ENCODE peak calls at places on chromosomes 16 and 17, in nine cellular contexts. A is right cardiac atrium; L is hypothalamus; V is stimulated activated CD4-positive, alpha-beta T cell treated with anti-CD3 and anti-CD28 coated beads, Interleukin-1b, Interleukin-23, amount 100 ng/mL, for 24 hours; D is activated CD4-positive, alpha-beta T cell treated with anti-CD3 and anti-CD28 coated beads, Interleukin-2, amount 50 U/mL, for 48 hours; J is KBM-7; U is pancreas; H is tibial nerve; C is NCI-H2029 treated with DMSO at 0.1 percent for 48 hours. S is an unnamed sample.

GRCh38 chr17:5544115-5544514 is 40.2 kb downstream of the NLRP1 start:
- DNase-seq in A (no peak), D (no peak), H (no peak), J (no peak), L (no peak), U (no peak), C (no peak), V (no peak), S (no peak)

GRCh38 chr17:35684046-35684802 is 47.2 kb upstream of the RASL10B start:
- DNase-seq in L (no peak), H (no peak), D (no peak), J (no peak), V (no peak), C (no peak), A (no peak), U (no peak), S (no peak)

GRCh38 chr16:65769055-65769465 is 597.4 kb upstream of the CDH5 start:
- DNase-seq in D (no peak), H (no peak), J (peak), C (no peak), V (no peak), U (no peak), L (no peak), A (no peak), S (no peak)

GRCh38 chr17:61259360-61259759 is 140.3 kb upstream of the TBX2 start:
- DNase-seq in V (no peak), H (no peak), J (no peak), U (no peak), A (no peak), D (no peak), C (no peak), L (no peak), S (no peak)

GRCh38 chr16:27771201-27771910 is 221.4 kb downstream of the KATNIP start:
- DNase-seq in U (peak), A (no peak), H (no peak), J (no peak), V (no peak), D (no peak), L (no peak), C (no peak), S (no peak)

GRCh38 chr17:58568050-58568830 is 53.8 kb upstream of the MTMR4 start:
- DNase-seq in V (no peak), J (peak), D (no peak), U (no peak), L (no peak), A (no peak), C (no peak), H (no peak), S (no peak)

GRCh38 chr16:72961115-72961832 is 86.7 kb downstream of the ZFHX3 start:
- DNase-seq in U (no peak), J (peak), L (no peak), A (no peak), D (no peak), H (no peak), V (no peak), C (no peak), S (peak)

GRCh38 chr16:82042841-82043240 is 7.8 kb downstream of the HSD17B2 start:
- DNase-seq in A (no peak), C (no peak), H (no peak), V (no peak), U (no peak), J (no peak), L (no peak), D (no peak), S (no peak)

GRCh38 chr17:56675876-56676660 is 82.6 kb downstream of the NOG start:
- DNase-seq in J (peak), D (no peak), V (no peak), H (no peak), C (no peak), U (no peak), L (no peak), A (no peak), S (no peak)

GRCh38 chr17:29111816-29112499 is 68.2 kb downstream of the MYO18A start:
- DNase-seq in D (peak), J (peak), H (peak), U (peak), A (peak), C (peak), V (peak), L (no peak), S (peak)

GRCh38 chr17:17139972-17140589 is 66.1 kb downstream of the PLD6 start:
- DNase-seq in J (no peak), H (no peak), C (peak), V (no peak), L (no peak), U (no peak), D (no peak), A (peak), S (no peak)

GRCh38 chr17:2074919-2075318 is 20.0 kb downstream of the HIC1 start:
- DNase-seq in D (no peak), V (no peak), L (no peak), H (no peak), A (peak), U (no peak), C (no peak), J (no peak), S (no peak)

GRCh38 chr16:46916980-46917379 is 32.8 kb downstream of the GPT2 start:
- DNase-seq in D (no peak), J (no peak), A (no peak), V (no peak), H (no peak), L (no peak), U (no peak), C (no peak), S (peak)

GRCh38 chr17:62109378-62109902 is 44.4 kb upstream of the MED13 start:
- DNase-seq in C (peak), J (peak), V (peak), L (no peak), D (peak), A (no peak), U (peak), H (no peak), S (peak)

GRCh38 chr17:75738218-75738802 is 17.1 kb downstream of the ITGB4 start:
- DNase-seq in C (no peak), L (no peak), U (no peak), A (no peak), H (no peak), D (no peak), V (no peak), J (peak), S (no peak)

GRCh38 chr16:66480265-66481080 is 53.4 kb downstream of the BEAN1 start:
- DNase-seq in A (peak), D (no peak), H (no peak), L (no peak), U (no peak), C (no peak), V (no peak), J (no peak), S (no peak)

GRCh38 chr17:68377771-68378201 is 79.5 kb downstream of the WIPI1 start:
- DNase-seq in A (no peak), H (no peak), J (no peak), L (no peak), C (no peak), V (no peak), U (peak), D (no peak), S (no peak)

GRCh38 chr17:79350516-79350915 is 260.3 kb downstream of the RBFOX3 start:
- DNase-seq in U (no peak), A (no peak), J (no peak), L (no peak), V (no peak), H (no peak), C (no peak), D (no peak), S (no peak)

GRCh38 chr17:78628547-78629435 is 51.6 kb upstream of the DNAH17 start:
- DNase-seq in C (no peak), A (peak), V (no peak), J (no peak), U (no peak), L (no peak), D (no peak), H (no peak), S (no peak)

GRCh38 chr16:69834817-69835477 is 72.8 kb downstream of the WWP2 start:
- DNase-seq in L (no peak), J (no peak), A (no peak), V (no peak), H (no peak), D (no peak), U (no peak), C (no peak), S (no peak)

GRCh38 chr17:40092581-40092980 is 7.8 kb downstream of the NR1D1 start:
- DNase-seq in U (no peak), L (no peak), V (no peak), H (no peak), A (no peak), D (no peak), C (no peak), J (no peak), S (no peak)

GRCh38 chr16:63129411-63130125 is 1093.3 kb upstream of the CDH8 start:
- DNase-seq in L (no peak), J (no peak), A (no peak), D (no peak), C (no peak), U (no peak), V (no peak), H (no peak), S (no peak)

GRCh38 chr17:30869005-30869404 is 37.0 kb downstream of the TEFM start:
- DNase-seq in J (no peak), D (no peak), H (no peak), V (no peak), U (no peak), A (no peak), L (no peak), C (no peak), S (no peak)

GRCh38 chr16:82134884-82135283 is 35.1 kb downstream of the MPHOSPH6 start:
- DNase-seq in D (no peak), L (no peak), J (no peak), V (no peak), H (no peak), U (no peak), A (no peak), C (no peak), S (no peak)

GRCh38 chr17:80850817-80851216 is 140.8 kb upstream of the CHMP6 start:
- DNase-seq in A (no peak), D (no peak), V (no peak), H (no peak), U (peak), J (no peak), L (no peak), C (no peak), S (no peak)

GRCh38 chr17:67421869-67422273 is 44.8 kb downstream of the PITPNC1 start:
- DNase-seq in V (peak), L (no peak), C (peak), U (no peak), H (no peak), D (peak), A (no peak), J (peak), S (no peak)

GRCh38 chr17:17959520-17960361 is 12.5 kb downstream of the TOM1L2 start:
- DNase-seq in V (peak), C (no peak), L (no peak), D (peak), J (no peak), H (no peak), A (no peak), U (peak), S (no peak)